ENCODE peak calls at places on chromosomes 13 and 19, in nine cellular contexts. J is breast epithelium, T is prostate gland, Z is omental fat pad, D is psoas muscle, Q is PC-3, A is neural progenitor cell, I is activated B cell treated with CpG ODN at 0.5 μM for 24 hours, M is Caco-2. L is an unnamed sample.

GRCh38 chr13:74193391-74193790 is 59.2 kb upstream of the KLF12 start:
- DNase-seq in J (no peak), T (no peak), Z (no peak), D (no peak), Q (no peak), A (no peak), I (no peak), M (no peak), L (no peak)

GRCh38 chr13:114129649-114130062 is 2.8 kb downstream of the RASA3 start:
- DNase-seq in J (no peak), T (no peak), Z (no peak), D (no peak), Q (no peak), A (no peak), I (no peak), M (no peak), L (no peak)

GRCh38 chr19:10808937-10809655 is 26.9 kb downstream of the TMED1 start:
- DNase-seq in J (no peak), T (no peak), Z (no peak), D (no peak), Q (peak; percentile 54), A (no peak), I (no peak), M (no peak), L (no peak)

GRCh38 chr13:85729296-85729695 is 69.9 kb downstream of the SLITRK6 start:
- DNase-seq in J (no peak), T (no peak), Z (no peak), D (no peak), Q (peak; percentile 48), A (no peak), I (no peak), M (no peak), L (no peak)

GRCh38 chr19:44757057-44757734 is 8.7 kb downstream of the BCL3 start:
- DNase-seq in J (no peak), T (no peak), Z (no peak), D (peak; percentile 84), Q (no peak), A (peak; percentile 66), I (no peak), M (no peak), L (no peak)

GRCh38 chr13:54210397-54211050 is 1181.9 kb downstream of the OLFM4 start:
- DNase-seq in J (peak; percentile 82), T (peak; percentile 77), Z (no peak), D (no peak), Q (peak; percentile 73), A (peak; percentile 50), I (no peak), M (peak; percentile 3), L (no peak)

GRCh38 chr19:2097330-2098327 is 914 bp downstream of the IZUMO4 start:
- DNase-seq in J (no peak), T (peak; percentile 23), Z (no peak), D (no peak), Q (no peak), A (peak; percentile 23), I (no peak), M (peak; percentile 11), L (peak; percentile 69)

GRCh38 chr13:25217023-25217909 is 45.2 kb upstream of the AMER2 start:
- DNase-seq in J (no peak), T (no peak), Z (no peak), D (no peak), Q (peak; percentile 2), A (no peak), I (no peak), M (no peak), L (no peak)

GRCh38 chr13:110320645-110321044 is 13.6 kb downstream of the COL4A2 start:
- DNase-seq in J (no peak), T (no peak), Z (no peak), D (no peak), Q (no peak), A (no peak), I (no peak), M (no peak), L (no peak)
- TF ChIP-seq CTCF in J (no peak), T (no peak), Z (no peak), D (no peak), Q (no peak), A (no peak), I (no peak), M (no peak), L (no peak)

GRCh38 chr13:22108283-22108897 is 437.5 kb downstream of the FGF9 start:
- DNase-seq in J (no peak), T (no peak), Z (no peak), D (no peak), Q (peak; percentile 1), A (no peak), I (no peak), M (no peak), L (no peak)

GRCh38 chr13:22110368-22110767 is 439.5 kb downstream of the FGF9 start:
- DNase-seq in J (no peak), T (no peak), Z (no peak), D (no peak), Q (peak; percentile 38), A (no peak), I (no peak), M (no peak), L (no peak)

GRCh38 chr13:22111961-22112360 is 441.1 kb downstream of the FGF9 start:
- DNase-seq in J (no peak), T (no peak), Z (no peak), D (no peak), Q (no peak), A (no peak), I (no peak), M (no peak), L (no peak)

GRCh38 chr13:22112956-22113750 is 442.3 kb downstream of the FGF9 start:
- DNase-seq in J (no peak), T (no peak), Z (no peak), D (no peak), Q (no peak), A (no peak), I (no peak), M (no peak), L (no peak)

DNA sequence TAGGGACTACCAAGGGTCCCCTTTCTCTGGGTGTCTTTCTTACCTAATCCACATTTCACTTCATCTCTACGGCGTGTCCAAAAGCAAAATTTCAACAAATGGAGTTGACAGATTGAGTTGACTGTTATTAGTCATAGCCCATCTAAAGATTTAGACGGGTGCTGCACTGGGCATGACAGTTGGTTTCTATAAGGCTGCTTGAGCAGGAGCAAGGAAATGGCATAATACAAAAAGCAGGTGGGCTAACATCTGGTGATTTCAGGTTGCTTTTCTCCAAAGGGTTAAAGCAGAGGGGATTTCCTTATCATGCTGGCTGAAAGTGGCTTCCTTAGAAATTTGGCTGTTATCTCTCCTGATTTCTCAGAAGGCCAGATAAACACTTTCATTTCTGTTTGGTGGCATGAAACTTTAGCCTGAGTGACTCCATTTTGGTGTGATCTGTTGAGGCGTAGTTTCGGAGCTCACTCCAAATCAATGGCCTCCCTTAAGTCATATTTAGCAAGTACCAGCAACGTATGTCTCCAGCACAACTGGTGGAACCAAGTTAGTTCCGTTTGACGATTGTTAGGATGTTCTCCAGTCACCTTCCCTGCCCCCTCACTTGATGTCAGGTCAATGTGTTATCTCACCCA is 440.4 kb downstream of the FGF9 start:
- DNase-seq in J (no peak), T (no peak), Z (no peak), D (no peak), Q (no peak), A (no peak), I (no peak), M (no peak), L (no peak)
- TF ChIP-seq CTCF in J (no peak), T (no peak), Z (no peak), D (no peak), Q (no peak), A (no peak), I (no peak), M (no peak), L (no peak)

GRCh38 chr19:48616491-48617056 is 1.7 kb upstream of the FAM83E start:
- DNase-seq in J (no peak), T (no peak), Z (no peak), D (no peak), Q (no peak), A (no peak), I (no peak), M (no peak), L (no peak)

GRCh38 chr19:48619692-48620565 is 623 bp downstream of the SPHK2 start:
- DNase-seq in J (no peak), T (no peak), Z (no peak), D (peak; percentile 61), Q (no peak), A (no peak), I (no peak), M (no peak), L (no peak)

GRCh38 chr19:48618278-48618915 is 581 bp downstream of the RPL18 start:
- DNase-seq in J (no peak), T (no peak), Z (no peak), D (peak; percentile 59), Q (no peak), A (no peak), I (no peak), M (no peak), L (no peak)

GRCh38 chr19:48617146-48617937 is 1.6 kb downstream of the RPL18 start:
- DNase-seq in J (no peak), T (peak; percentile 55), Z (no peak), D (no peak), Q (no peak), A (no peak), I (no peak), M (no peak), L (no peak)

DNA sequence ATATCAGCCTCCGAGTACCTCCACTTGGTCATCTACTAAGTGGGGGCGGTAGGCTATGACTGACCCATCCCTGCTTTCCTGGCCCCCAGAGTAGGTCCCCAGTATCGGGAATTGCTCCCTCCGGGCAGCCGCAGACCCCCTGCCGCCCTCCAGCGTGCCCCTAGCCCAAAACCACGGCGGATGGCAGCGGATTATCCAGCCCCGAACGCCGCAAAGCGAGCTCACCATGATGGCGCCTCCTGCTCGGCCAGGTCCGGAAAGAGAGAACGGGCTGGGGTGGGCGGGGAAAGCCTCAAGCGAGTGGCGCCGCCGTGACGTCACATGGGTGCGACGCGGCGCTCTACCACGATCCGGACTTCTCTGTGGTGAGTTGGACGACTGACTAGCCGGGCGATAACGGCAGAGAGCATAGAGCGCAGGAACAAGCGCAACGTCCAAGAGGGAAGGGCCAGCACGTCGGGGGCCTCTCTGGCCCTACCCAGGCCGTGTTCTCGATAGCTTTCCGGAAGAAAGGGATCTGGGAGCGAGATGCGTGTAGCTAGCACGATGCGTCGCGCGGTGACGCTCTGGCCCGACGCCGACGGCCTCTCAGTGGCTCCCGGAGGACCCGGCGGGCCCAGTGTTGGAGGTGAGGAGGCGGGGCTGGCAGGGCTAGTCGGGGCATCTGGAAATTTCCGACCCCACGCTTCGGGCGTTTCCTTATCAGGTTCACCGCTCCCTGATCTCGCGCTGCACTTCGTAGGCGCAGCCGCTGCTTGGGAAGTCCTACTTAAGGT is at the start of the genes RPL18 and SPHK2:
- DNase-seq in J (peak; percentile 99), T (peak; percentile 99), Z (peak; percentile 78), D (peak; percentile 99), Q (peak; percentile 96), A (peak; percentile 99), I (peak; percentile 93), M (peak; percentile 99), L (peak; percentile 98)
- TF ChIP-seq CTCF in J (peak; percentile 8), T (peak; percentile 33), Z (no peak), D (no peak), Q (no peak), A (no peak), I (no peak), M (no peak), L (peak; percentile 6)

DNA sequence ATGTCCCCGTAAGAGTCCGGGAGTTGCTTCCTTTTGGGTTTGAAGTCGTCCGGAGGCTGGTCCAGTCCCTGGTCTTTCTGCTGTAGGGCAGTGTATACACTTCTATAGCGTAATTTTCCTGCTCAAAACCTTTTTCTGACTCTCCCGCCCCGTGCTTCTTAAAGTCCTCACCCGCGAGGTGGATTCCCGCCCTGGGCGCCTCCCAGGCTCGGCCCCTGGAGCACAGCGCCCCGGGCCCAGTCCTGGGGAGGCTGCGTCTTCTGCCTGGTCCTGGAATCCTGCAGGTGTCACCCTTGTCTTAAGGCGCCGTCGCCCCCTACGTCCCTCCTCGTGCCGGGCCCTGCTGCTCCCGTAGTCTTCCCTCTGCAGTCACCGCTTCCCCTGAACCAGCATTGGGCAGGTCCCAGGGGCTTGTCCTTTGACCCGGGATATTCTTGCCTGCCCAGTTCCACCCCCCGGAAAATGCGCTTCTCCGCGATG is 34.4 kb upstream of the ZNF808 start:
- DNase-seq in J (no peak), T (no peak), Z (no peak), D (no peak), Q (no peak), A (peak; percentile 81), I (no peak), M (no peak), L (peak; percentile 6)
- TF ChIP-seq CTCF in J (no peak), T (no peak), Z (no peak), D (no peak), Q (no peak), A (peak; percentile 52), I (no peak), M (no peak), L (no peak)

L was measured in GM10248.